ENCODE peak calls at places on chromosomes 4 and X, in nine cellular contexts. N is AG10803, T is A549, A is OCI-LY7, W is heart right ventricle, S is astrocyte of the spinal cord, K is dorsolateral prefrontal cortex, M is spleen, F is heart left ventricle. J is an unnamed sample.

GRCh38 chr4:52825311-52826090 is 36.6 kb upstream of the RASL11B start:
- DNase-seq in N (no peak), T (no peak), A (no peak), W (no peak), S (no peak), K (no peak), M (no peak), F (no peak), J (no peak)

GRCh38 chr4:139834210-139834609 is 168.6 kb downstream of the MGST2 start:
- DNase-seq in N (no peak), T (no peak), A (no peak), W (no peak), S (no peak), K (no peak), M (no peak), F (no peak), J (no peak)

GRCh38 chr4:15130441-15130840 is 128.2 kb downstream of the CPEB2 start:
- DNase-seq in N (no peak), T (no peak), A (no peak), W (no peak), S (no peak), K (peak), M (no peak), F (no peak), J (no peak)

GRCh38 chrX:19554786-19555185 is 39.5 kb upstream of the MAP3K15 start:
- DNase-seq in N (peak), T (no peak), A (no peak), W (no peak), S (peak), K (no peak), M (no peak), F (no peak), J (no peak)

GRCh38 chr4:87896020-87896621 is 63.4 kb downstream of the MEPE start:
- DNase-seq in N (peak), T (peak), A (no peak), W (no peak), S (peak), K (no peak), M (no peak), F (peak), J (no peak)

GRCh38 chr4:40908297-40908696 is 158.5 kb downstream of the NSUN7 start:
- DNase-seq in N (no peak), T (peak), A (no peak), W (no peak), S (no peak), K (no peak), M (peak), F (no peak), J (no peak)

GRCh38 chr4:164937576-164938270 is 39.7 kb downstream of the TRIM61 start:
- DNase-seq in N (peak), T (no peak), A (peak), W (no peak), S (no peak), K (peak), M (no peak), F (no peak), J (no peak)

GRCh38 chrX:34764842-34765241 is 107.8 kb upstream of the TMEM47 start:
- DNase-seq in N (no peak), T (no peak), A (no peak), W (no peak), S (no peak), K (no peak), M (no peak), F (no peak), J (no peak)

GRCh38 chr4:76108467-76109181 is 34.1 kb downstream of the ART3 start:
- DNase-seq in N (no peak), T (peak), A (peak), W (no peak), S (no peak), K (no peak), M (no peak), F (no peak), J (no peak)

GRCh38 chrX:152663086-152663485 is 25.4 kb downstream of the GABRQ start:
- DNase-seq in N (no peak), T (no peak), A (no peak), W (no peak), S (no peak), K (no peak), M (no peak), F (no peak), J (no peak)

GRCh38 chr4:55291227-55291629 is 54.8 kb upstream of the SRD5A3 start:
- DNase-seq in N (peak), T (no peak), A (no peak), W (peak), S (peak), K (no peak), M (no peak), F (no peak), J (peak)

GRCh38 chrX:12901486-12901885 is 4.9 kb upstream of the TLR8 start:
- DNase-seq in N (peak), T (peak), A (peak), W (peak), S (peak), K (peak), M (peak), F (peak), J (peak)

GRCh38 chrX:41273638-41274037 is 60.3 kb upstream of the DDX3X start:
- DNase-seq in N (peak), T (peak), A (no peak), W (no peak), S (no peak), K (no peak), M (no peak), F (no peak), J (no peak)

GRCh38 chrX:29257516-29257915 is 670.3 kb downstream of the IL1RAPL1 start:
- DNase-seq in N (peak), T (no peak), A (no peak), W (no peak), S (peak), K (no peak), M (no peak), F (no peak), J (no peak)

GRCh38 chr4:2083116-2083825 is 24.1 kb downstream of the NAT8L start:
- DNase-seq in N (no peak), T (no peak), A (no peak), W (no peak), S (no peak), K (no peak), M (peak), F (no peak), J (no peak)

GRCh38 chrX:71617742-71618141 is 569 bp downstream of the CXCR3 start:
- DNase-seq in N (no peak), T (no peak), A (no peak), W (no peak), S (no peak), K (no peak), M (no peak), F (no peak), J (no peak)
- H3K4me3 ChIP-seq in N (no peak), T (no peak), A (no peak), W (no peak), S (no peak), K (no peak), M (no peak), F (no peak), J (no peak)

DNA sequence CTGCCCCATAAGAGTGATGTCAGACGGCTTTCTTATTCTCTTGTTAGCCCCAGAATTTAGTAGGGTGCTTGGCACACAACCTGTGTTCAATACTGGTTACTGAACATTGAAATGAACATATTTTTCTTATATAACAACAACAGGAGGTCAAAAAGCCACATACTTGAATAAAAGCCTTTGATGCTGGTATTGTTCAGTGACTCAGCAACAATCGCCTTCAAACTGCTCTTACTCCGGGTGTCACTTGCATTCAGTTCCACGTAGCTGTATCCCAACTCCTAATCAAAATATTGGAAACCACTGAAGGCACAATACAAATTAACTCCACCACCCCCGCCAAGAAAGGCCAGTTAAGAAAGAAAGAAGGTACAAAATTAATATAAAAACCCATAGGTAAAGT is 61.5 kb downstream of the RFC1 start:
- DNase-seq in N (no peak), T (peak), A (no peak), W (no peak), S (peak), K (no peak), M (no peak), F (no peak), J (no peak)
- TF ChIP-seq CTCF in N (no peak), T (no peak), A (no peak), W (no peak), S (no peak), K (no peak), M (no peak), F (no peak), J (no peak)

DNA sequence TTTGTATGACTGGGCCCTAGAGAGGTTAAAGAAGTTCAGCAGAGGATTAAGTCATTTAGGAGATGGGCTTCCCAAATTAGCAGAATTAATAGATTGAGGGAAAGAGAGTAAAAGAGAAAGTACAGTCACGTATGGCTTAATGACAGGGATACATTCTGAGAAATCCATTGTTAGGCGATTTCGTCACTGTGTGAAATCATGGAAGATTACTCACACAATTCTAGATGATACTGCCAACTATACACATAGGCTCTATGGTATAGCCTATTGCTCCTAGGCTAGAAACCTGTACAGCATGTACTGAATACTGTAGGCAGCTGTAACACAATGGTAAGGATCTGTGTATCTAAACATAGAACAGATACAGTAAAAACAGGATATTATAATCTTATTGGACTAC is 180.6 kb downstream of the RNF150 start:
- DNase-seq in N (peak), T (no peak), A (no peak), W (no peak), S (no peak), K (no peak), M (no peak), F (no peak), J (no peak)
- H3K4me3 ChIP-seq in N (no peak), T (no peak), A (no peak), W (no peak), S (no peak), K (no peak), M (no peak), F (no peak), J (no peak)

DNA sequence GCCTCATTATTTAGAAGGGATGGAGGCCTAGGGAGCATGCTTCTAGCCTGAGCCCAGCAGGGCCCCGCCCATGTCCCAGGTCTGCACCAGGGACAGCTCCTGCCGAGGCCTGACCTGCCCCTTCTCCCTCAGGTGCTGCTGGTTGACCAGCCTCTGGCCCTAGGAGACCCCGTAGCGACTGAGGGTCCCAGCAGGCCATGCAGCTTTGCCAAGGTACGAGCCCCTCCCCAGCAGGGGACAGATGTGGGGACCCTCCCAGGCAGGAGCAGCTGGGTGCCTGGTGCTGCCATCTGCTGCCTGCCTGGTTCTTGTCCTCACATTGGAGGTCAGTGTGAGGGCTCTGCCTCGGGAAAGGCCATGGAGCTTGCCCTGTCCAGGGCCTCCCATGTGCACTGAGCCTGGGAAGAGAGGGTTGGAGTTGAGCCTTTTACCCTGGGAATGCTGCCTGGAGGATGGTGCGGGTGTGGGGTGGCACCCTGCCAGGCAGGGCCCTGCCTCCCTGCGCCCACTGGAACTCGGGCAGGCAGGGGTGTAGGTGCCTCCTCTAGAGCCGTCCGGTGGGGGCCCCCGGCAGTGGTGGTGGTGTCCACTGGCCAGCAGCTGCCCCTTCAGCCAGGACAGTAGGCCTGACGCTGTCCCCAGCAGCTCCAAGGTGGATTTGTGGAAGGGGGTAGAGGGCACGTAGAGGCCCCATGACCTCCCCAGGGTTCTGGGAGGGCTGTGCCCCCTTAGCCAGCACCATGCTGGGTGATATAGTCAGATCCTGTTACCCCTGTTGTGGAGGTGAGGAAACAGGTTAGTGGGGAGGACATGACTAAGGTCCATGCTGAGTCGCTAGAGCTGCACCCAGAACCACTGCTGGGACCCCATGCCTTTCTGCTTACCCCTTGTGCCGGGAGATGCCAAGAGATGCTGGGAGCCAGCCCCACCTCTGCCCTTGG is 2.2 kb upstream of the MSANTD1 start:
- DNase-seq in N (no peak), T (no peak), A (no peak), W (no peak), S (no peak), K (no peak), M (no peak), F (no peak), J (no peak)
- TF ChIP-seq CTCF in N (no peak), T (no peak), A (peak), W (no peak), S (no peak), K (no peak), M (no peak), F (no peak), J (no peak)

GRCh38 chr4:10121568-10122097 is 5.0 kb upstream of the WDR1 start:
- DNase-seq in N (no peak), T (no peak), A (no peak), W (no peak), S (no peak), K (no peak), M (no peak), F (no peak), J (no peak)
- H3K4me3 ChIP-seq in N (no peak), T (no peak), A (no peak), W (no peak), S (no peak), K (no peak), M (no peak), F (no peak), J (no peak)

GRCh38 chr4:184097240-184097619 is 120.4 kb downstream of the ENPP6 start:
- DNase-seq in N (peak), T (no peak), A (no peak), W (peak), S (no peak), K (peak), M (peak), F (peak), J (peak)
- TF ChIP-seq CTCF in N (peak), T (no peak), A (peak), W (peak), S (no peak), K (peak), M (peak), F (peak), J (peak)

GRCh38 chrX:47283015-47283771 is 50.4 kb downstream of the USP11 start:
- DNase-seq in N (peak), T (no peak), A (no peak), W (peak), S (peak), K (peak), M (no peak), F (peak), J (peak)
- H3K4me3 ChIP-seq in N (no peak), T (no peak), A (no peak), W (no peak), S (no peak), K (peak), M (no peak), F (no peak), J (no peak)

GRCh38 chrX:109990582-109991276 is 12.2 kb upstream of the TMEM164 start:
- DNase-seq in N (no peak), T (no peak), A (no peak), W (no peak), S (no peak), K (no peak), M (no peak), F (no peak), J (no peak)
- TF ChIP-seq CTCF in N (no peak), T (no peak), A (no peak), W (no peak), S (no peak), K (no peak), M (no peak), F (no peak), J (no peak)

GRCh38 chr4:118273642-118274041 is 79.2 kb downstream of the PRSS12 start:
- DNase-seq in N (no peak), T (no peak), A (no peak), W (no peak), S (no peak), K (no peak), M (no peak), F (no peak), J (no peak)
- H3K4me3 ChIP-seq in N (no peak), T (no peak), A (no peak), W (no peak), S (no peak), K (no peak), M (no peak), F (no peak), J (no peak)